ENCODE peak calls at places on chromosomes 7 and 10, in five cellular contexts. One of them, this sample, is unnamed.

GRCh38 chr10:123967626-123968243 is 76.1 kb upstream of the CPXM2 start:
- DNase-seq in astrocyte of the spinal cord: peak
- DNase-seq in adrenal gland: peak
- DNase-seq in spleen: peak
- DNase-seq in heart left ventricle: peak
- DNase-seq in this sample: peak

GRCh38 chr7:11557627-11558026 is 274.4 kb downstream of the THSD7A start:
- DNase-seq in astrocyte of the spinal cord: no peak
- DNase-seq in adrenal gland: no peak
- DNase-seq in spleen: no peak
- DNase-seq in heart left ventricle: no peak
- DNase-seq in this sample: peak

GRCh38 chr10:124172241-124172661 is 78.9 kb upstream of the CHST15 start:
- DNase-seq in astrocyte of the spinal cord: no peak
- DNase-seq in adrenal gland: no peak
- DNase-seq in spleen: no peak
- DNase-seq in heart left ventricle: no peak
- DNase-seq in this sample: no peak

GRCh38 chr10:71882813-71883746 is 32.0 kb upstream of the PSAP start:
- DNase-seq in astrocyte of the spinal cord: peak
- DNase-seq in adrenal gland: no peak
- DNase-seq in spleen: no peak
- DNase-seq in heart left ventricle: no peak
- DNase-seq in this sample: no peak

GRCh38 chr10:115969591-115969990 is 303.4 kb downstream of the GFRA1 start:
- DNase-seq in astrocyte of the spinal cord: no peak
- DNase-seq in adrenal gland: no peak
- DNase-seq in spleen: no peak
- DNase-seq in heart left ventricle: no peak
- DNase-seq in this sample: no peak

GRCh38 chr7:128796325-128796724 is 4.6 kb downstream of the CCDC136 start:
- DNase-seq in astrocyte of the spinal cord: peak
- DNase-seq in adrenal gland: no peak
- DNase-seq in spleen: no peak
- DNase-seq in heart left ventricle: no peak
- DNase-seq in this sample: no peak

GRCh38 chr7:145860809-145861208 is 255.8 kb upstream of the CNTNAP2 start:
- DNase-seq in astrocyte of the spinal cord: no peak
- DNase-seq in adrenal gland: no peak
- DNase-seq in spleen: no peak
- DNase-seq in heart left ventricle: no peak
- DNase-seq in this sample: no peak

GRCh38 chr10:7412482-7413251 is 1.8 kb upstream of the SFMBT2 start:
- DNase-seq in astrocyte of the spinal cord: no peak
- DNase-seq in adrenal gland: peak
- DNase-seq in spleen: peak
- DNase-seq in heart left ventricle: peak
- DNase-seq in this sample: peak

GRCh38 chr10:114030140-114030539 is 13.5 kb upstream of the ADRB1 start:
- DNase-seq in astrocyte of the spinal cord: no peak
- DNase-seq in adrenal gland: no peak
- DNase-seq in spleen: no peak
- DNase-seq in heart left ventricle: no peak
- DNase-seq in this sample: no peak

GRCh38 chr7:101728128-101728527 is 89.3 kb upstream of the CUX1 start:
- DNase-seq in astrocyte of the spinal cord: no peak
- DNase-seq in adrenal gland: no peak
- DNase-seq in spleen: no peak
- DNase-seq in heart left ventricle: no peak
- DNase-seq in this sample: no peak

GRCh38 chr10:31051703-31052102 is 20.0 kb upstream of the ZNF438 start:
- DNase-seq in astrocyte of the spinal cord: peak
- DNase-seq in adrenal gland: no peak
- DNase-seq in spleen: no peak
- DNase-seq in heart left ventricle: no peak
- DNase-seq in this sample: no peak

GRCh38 chr10:69908071-69908470 is 106.4 kb downstream of the COL13A1 start:
- DNase-seq in astrocyte of the spinal cord: no peak
- DNase-seq in adrenal gland: no peak
- DNase-seq in spleen: no peak
- DNase-seq in heart left ventricle: no peak
- DNase-seq in this sample: no peak

GRCh38 chr10:72020914-72021754 is 56.9 kb downstream of the CHST3 start:
- DNase-seq in astrocyte of the spinal cord: no peak
- DNase-seq in adrenal gland: no peak
- DNase-seq in spleen: no peak
- DNase-seq in heart left ventricle: no peak
- DNase-seq in this sample: no peak

GRCh38 chr10:90579602-90580242 is 278.1 kb downstream of the HTR7 start:
- DNase-seq in astrocyte of the spinal cord: peak
- DNase-seq in adrenal gland: no peak
- DNase-seq in spleen: no peak
- DNase-seq in heart left ventricle: no peak
- DNase-seq in this sample: peak
- TF ChIP-seq CTCF in astrocyte of the spinal cord: peak
- TF ChIP-seq CTCF in adrenal gland: no peak
- TF ChIP-seq CTCF in spleen: no peak
- TF ChIP-seq CTCF in heart left ventricle: no peak
- TF ChIP-seq CTCF in this sample: peak

GRCh38 chr7:7969306-7970112 is 913 bp downstream of the GLCCI1 start:
- DNase-seq in astrocyte of the spinal cord: peak
- DNase-seq in adrenal gland: peak
- DNase-seq in spleen: peak
- DNase-seq in heart left ventricle: peak
- DNase-seq in this sample: peak
- TF ChIP-seq CTCF in astrocyte of the spinal cord: peak
- TF ChIP-seq CTCF in adrenal gland: no peak
- TF ChIP-seq CTCF in spleen: no peak
- TF ChIP-seq CTCF in heart left ventricle: no peak
- TF ChIP-seq CTCF in this sample: no peak

GRCh38 chr10:132396495-132397035 is 435 bp upstream of the PWWP2B start:
- DNase-seq in astrocyte of the spinal cord: no peak
- DNase-seq in adrenal gland: peak
- DNase-seq in spleen: peak
- DNase-seq in heart left ventricle: peak
- DNase-seq in this sample: peak
- TF ChIP-seq CTCF in astrocyte of the spinal cord: no peak
- TF ChIP-seq CTCF in adrenal gland: no peak
- TF ChIP-seq CTCF in spleen: peak
- TF ChIP-seq CTCF in heart left ventricle: peak
- TF ChIP-seq CTCF in this sample: peak

GRCh38 chr10:82966130-82966529 is 1091.1 kb downstream of the NRG3 start:
- DNase-seq in astrocyte of the spinal cord: no peak
- DNase-seq in adrenal gland: no peak
- DNase-seq in spleen: no peak
- DNase-seq in heart left ventricle: no peak
- DNase-seq in this sample: no peak

GRCh38 chr10:82968533-82968932 is 1093.5 kb downstream of the NRG3 start:
- DNase-seq in astrocyte of the spinal cord: no peak
- DNase-seq in adrenal gland: no peak
- DNase-seq in spleen: no peak
- DNase-seq in heart left ventricle: no peak
- DNase-seq in this sample: no peak

DNA sequence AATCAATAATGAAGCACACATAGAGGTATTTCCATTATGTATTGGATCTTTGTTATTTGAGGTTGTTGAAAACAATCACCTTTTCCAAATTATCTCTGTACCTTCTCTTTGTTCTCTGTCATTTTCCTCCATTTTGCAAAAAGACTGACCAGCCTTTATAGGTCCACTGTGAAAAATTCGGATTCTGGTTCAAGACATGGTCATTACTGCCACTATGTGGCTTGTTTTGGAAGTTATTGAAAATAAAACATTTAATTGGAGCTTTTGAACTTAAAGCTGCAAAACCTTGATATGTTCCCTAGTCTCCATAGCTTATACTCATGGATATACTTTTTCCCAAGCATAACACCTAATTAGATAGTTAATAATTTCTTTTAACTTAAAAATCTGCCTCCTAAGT is 1094.4 kb downstream of the NRG3 start:
- DNase-seq in astrocyte of the spinal cord: peak
- DNase-seq in adrenal gland: no peak
- DNase-seq in spleen: no peak
- DNase-seq in heart left ventricle: no peak
- DNase-seq in this sample: no peak
- TF ChIP-seq CTCF in astrocyte of the spinal cord: peak
- TF ChIP-seq CTCF in adrenal gland: peak
- TF ChIP-seq CTCF in spleen: no peak
- TF ChIP-seq CTCF in heart left ventricle: no peak
- TF ChIP-seq CTCF in this sample: peak

GRCh38 chr10:126097558-126098215 is 201.3 kb downstream of the FANK1 start:
- DNase-seq in astrocyte of the spinal cord: no peak
- DNase-seq in adrenal gland: no peak
- DNase-seq in spleen: no peak
- DNase-seq in heart left ventricle: no peak
- DNase-seq in this sample: no peak
- TF ChIP-seq CTCF in astrocyte of the spinal cord: peak
- TF ChIP-seq CTCF in adrenal gland: no peak
- TF ChIP-seq CTCF in spleen: no peak
- TF ChIP-seq CTCF in heart left ventricle: peak
- TF ChIP-seq CTCF in this sample: no peak

DNA sequence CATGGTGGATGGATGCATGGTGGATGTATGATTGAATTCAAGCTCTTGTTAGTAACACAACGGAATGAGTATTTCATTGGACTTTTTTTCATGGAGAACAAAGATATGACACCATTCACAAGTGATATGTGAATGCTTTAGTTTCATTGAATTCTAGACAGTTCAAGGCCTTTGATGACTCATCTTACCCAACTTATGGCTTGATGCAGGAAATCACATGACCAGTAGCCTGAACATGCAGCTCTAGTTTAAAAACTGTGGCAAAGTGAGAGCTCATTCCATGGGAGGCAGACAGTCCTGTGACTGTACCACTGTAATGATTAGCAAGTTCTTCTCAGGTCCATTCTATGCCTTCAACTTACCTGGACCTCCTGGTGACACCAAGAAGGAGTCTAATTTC is 1239.3 kb downstream of the TYW1 start:
- DNase-seq in astrocyte of the spinal cord: no peak
- DNase-seq in adrenal gland: no peak
- DNase-seq in spleen: no peak
- DNase-seq in heart left ventricle: no peak
- DNase-seq in this sample: no peak
- TF ChIP-seq CTCF in astrocyte of the spinal cord: no peak
- TF ChIP-seq CTCF in adrenal gland: no peak
- TF ChIP-seq CTCF in spleen: no peak
- TF ChIP-seq CTCF in heart left ventricle: no peak
- TF ChIP-seq CTCF in this sample: no peak